ENCODE peak calls at places on chromosomes 1 and 21, in ten cellular contexts. P is lung, M is WTC11, J is right lobe of liver, H is heart left ventricle, L is neural crest cell, T is fibroblast of the aortic adventitia, S is stomach, F is cardiac muscle cell, V is prostate gland. U is an unnamed sample.

GRCh38 chr1:207910678-207911354 is at the start of gene CD34:
- DNase-seq in F (peak), L (peak), H (peak), S (no peak), T (peak), V (no peak), P (no peak), M (peak), J (no peak), U (no peak)

GRCh38 chr1:117346206-117346928 is 20.9 kb upstream of the MAN1A2 start:
- DNase-seq in M (no peak), V (no peak), L (no peak), J (no peak), H (no peak), P (no peak), S (no peak), F (peak), T (no peak), U (peak)

GRCh38 chr21:31343680-31344480 is at the start of gene TIAM1:
- DNase-seq in J (peak), V (peak), M (peak), P (peak), S (peak), F (peak), H (peak), L (peak), T (peak), U (peak)

GRCh38 chr1:87600848-87601247 is 272.2 kb downstream of the LMO4 start:
- DNase-seq in F (no peak), T (no peak), J (no peak), M (no peak), L (no peak), P (no peak), S (no peak), V (no peak), H (no peak), U (no peak)

GRCh38 chr1:10691740-10692125 is 104.7 kb downstream of the CASZ1 start:
- DNase-seq in L (no peak), T (no peak), H (no peak), S (no peak), P (no peak), F (no peak), J (no peak), M (no peak), V (no peak), U (peak)

GRCh38 chr1:38009088-38009840 is 3.3 kb upstream of the UTP11 start:
- DNase-seq in P (no peak), M (peak), S (no peak), H (no peak), L (no peak), T (peak), F (peak), V (no peak), J (no peak), U (peak)

GRCh38 chr1:111989531-111990025 is at the start of gene KCND3:
- DNase-seq in S (peak), H (peak), P (no peak), V (peak), F (peak), J (peak), L (peak), M (peak), T (no peak), U (peak)

GRCh38 chr1:157659576-157660247 is 40.9 kb downstream of the FCRL3 start:
- DNase-seq in S (no peak), J (no peak), M (no peak), T (no peak), P (no peak), V (no peak), L (no peak), F (no peak), H (no peak), U (no peak)

GRCh38 chr21:39822042-39822441 is 45.2 kb upstream of the PCP4 start:
- DNase-seq in M (no peak), V (no peak), L (no peak), F (no peak), J (no peak), P (no peak), H (no peak), S (no peak), T (no peak), U (no peak)

GRCh38 chr1:27568247-27569087 is 35.5 kb downstream of the AHDC1 start:
- DNase-seq in T (peak), L (peak), P (peak), J (peak), H (peak), S (peak), F (peak), M (peak), V (peak), U (peak)

GRCh38 chr1:3270403-3271245 is 183.8 kb upstream of the ARHGEF16 start:
- DNase-seq in M (no peak), L (no peak), P (no peak), F (no peak), H (no peak), J (no peak), S (no peak), V (no peak), T (no peak), U (no peak)

GRCh38 chr1:60132108-60132507 is 58.5 kb upstream of the C1orf87 start:
- DNase-seq in M (no peak), L (no peak), T (no peak), S (no peak), F (no peak), P (no peak), H (no peak), V (no peak), J (no peak), U (no peak)

GRCh38 chr21:41428311-41428710 is 2.3 kb downstream of the MX1 start:
- DNase-seq in S (no peak), J (no peak), F (no peak), M (no peak), T (no peak), V (no peak), H (no peak), P (no peak), L (no peak), U (no peak)

GRCh38 chr1:59220356-59220755 is 76.5 kb upstream of the FGGY start:
- DNase-seq in P (no peak), V (no peak), T (no peak), S (no peak), L (no peak), J (no peak), M (no peak), F (peak), H (no peak), U (no peak)

GRCh38 chr1:64516301-64516700 is 46.4 kb downstream of the CACHD1 start:
- DNase-seq in M (no peak), F (no peak), V (no peak), S (no peak), L (no peak), T (no peak), J (no peak), H (no peak), P (no peak), U (no peak)

GRCh38 chr21:42903817-42904216 is 10.7 kb downstream of the NDUFV3 start:
- DNase-seq in L (no peak), M (no peak), H (no peak), J (no peak), S (no peak), T (no peak), V (no peak), F (no peak), P (no peak), U (no peak)

GRCh38 chr1:200410566-200410878 is 686 bp upstream of the ZNF281 start:
- DNase-seq in H (no peak), L (no peak), J (no peak), T (no peak), F (no peak), P (no peak), M (no peak), V (no peak), S (no peak), U (no peak)

GRCh38 chr1:40799351-40799867 is 15.8 kb downstream of the KCNQ4 start:
- DNase-seq in V (no peak), S (peak), J (peak), P (no peak), F (peak), M (no peak), T (peak), H (no peak), L (no peak), U (peak)

GRCh38 chr1:43282220-43283195 is 2.9 kb downstream of the C1orf210 start:
- DNase-seq in F (no peak), J (no peak), V (no peak), L (no peak), S (no peak), T (no peak), M (no peak), H (no peak), P (no peak), U (no peak)

GRCh38 chr1:214493126-214493796 is 58.1 kb downstream of the PTPN14 start:
- DNase-seq in V (no peak), J (no peak), P (no peak), S (no peak), L (no peak), M (no peak), H (no peak), T (peak), F (no peak), U (peak)

GRCh38 chr1:43002766-43003165 is 44.1 kb upstream of the SLC2A1 start:
- DNase-seq in L (no peak), H (no peak), F (no peak), J (no peak), M (no peak), V (no peak), P (no peak), S (no peak), T (no peak), U (no peak)

DNA sequence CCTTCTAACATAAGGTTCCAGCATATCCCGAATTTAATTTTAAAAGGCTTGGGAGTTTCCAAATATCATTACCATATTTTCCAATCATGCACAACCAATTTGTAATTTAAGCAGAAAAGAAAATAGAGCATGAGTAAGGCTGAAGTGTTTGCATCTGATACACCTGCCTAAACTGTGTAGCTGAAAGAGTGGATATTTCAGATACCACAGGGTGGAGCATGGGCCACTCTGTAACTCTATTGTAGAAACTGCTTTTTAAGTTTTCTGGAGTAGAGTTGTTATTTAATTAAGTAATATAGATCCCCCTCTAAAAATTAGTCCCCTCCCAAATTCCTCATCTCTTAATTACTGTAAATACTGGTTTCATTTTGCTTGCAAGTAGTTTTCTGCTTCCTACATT is 199.8 kb downstream of the USP25 start:
- DNase-seq in H (no peak), F (no peak), L (no peak), J (no peak), M (no peak), V (no peak), T (no peak), S (no peak), P (no peak), U (no peak)
- TF ChIP-seq CTCF in H (no peak), F (no peak), L (no peak), J (no peak), M (no peak), V (no peak), T (no peak), S (no peak), P (no peak), U (no peak)

DNA sequence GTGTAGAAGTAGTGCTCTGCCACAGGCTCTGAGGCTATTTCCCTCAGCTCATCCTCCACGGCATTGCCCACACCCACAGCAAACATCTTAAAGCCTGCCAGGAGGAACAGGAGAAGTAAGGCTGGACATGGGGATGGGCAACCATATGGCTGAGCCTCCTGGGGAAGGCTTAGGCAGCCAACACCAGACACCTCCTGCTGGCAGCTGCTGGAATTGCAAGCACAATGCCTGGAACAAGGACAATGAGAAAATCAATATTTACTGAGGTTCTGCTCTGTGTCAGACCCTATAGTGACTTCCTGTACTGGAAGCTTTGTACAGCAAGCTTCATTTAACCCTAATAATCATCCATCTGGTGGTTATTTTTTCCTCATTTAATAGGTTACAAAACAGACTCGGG is 8.2 kb downstream of the MATN1 start:
- DNase-seq in L (peak), M (peak), F (no peak), H (no peak), S (no peak), P (no peak), T (no peak), J (no peak), V (no peak), U (no peak)
- TF ChIP-seq CTCF in L (peak), M (peak), F (peak), H (no peak), S (no peak), P (no peak), T (peak), J (no peak), V (no peak), U (peak)

DNA sequence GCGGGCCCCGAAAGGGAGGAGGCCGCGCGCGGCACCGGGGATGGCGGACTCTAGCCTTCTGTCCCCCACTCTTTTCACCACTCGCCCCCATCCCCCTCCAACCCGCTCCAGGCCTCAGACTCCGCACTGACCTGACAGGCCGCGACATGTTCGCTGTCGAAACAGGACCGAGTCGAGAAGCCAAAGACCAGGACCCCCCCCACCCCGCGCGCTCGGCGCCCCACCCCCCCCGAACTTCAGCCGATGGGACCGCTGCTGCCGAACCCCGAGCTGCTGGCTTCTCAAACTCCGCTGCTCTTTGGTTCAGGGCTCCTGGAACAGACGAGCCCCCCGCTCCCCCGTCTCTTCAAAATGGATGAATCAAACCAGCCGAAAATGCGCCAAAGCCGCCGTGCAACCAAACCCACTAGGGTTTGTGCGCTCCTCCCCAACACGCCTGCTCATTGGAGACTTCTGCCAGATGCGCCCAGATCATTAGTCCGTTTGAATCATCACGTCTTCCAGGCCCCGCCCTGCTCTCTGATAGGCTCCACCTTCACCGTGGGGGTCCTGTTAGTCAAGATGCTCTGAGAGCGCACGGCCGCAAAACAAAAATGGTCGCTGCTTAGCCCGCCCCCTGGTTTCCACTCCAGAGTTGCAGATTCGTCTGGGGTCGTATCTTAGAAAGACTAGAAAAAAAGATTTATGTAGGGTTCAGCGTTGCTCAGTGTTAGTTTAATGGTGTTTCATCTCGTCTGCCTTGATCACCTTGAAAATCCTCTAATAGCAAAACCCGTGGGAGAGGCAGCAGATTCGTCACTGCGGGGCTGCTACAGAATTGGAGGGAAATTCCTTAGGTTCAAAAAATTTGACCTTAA is at the start of gene NUCKS1:
- DNase-seq in V (peak), S (peak), J (peak), M (peak), L (peak), T (peak), H (peak), F (peak), P (peak), U (peak)
- TF ChIP-seq CTCF in V (peak), S (no peak), J (peak), M (no peak), L (no peak), T (peak), H (no peak), F (peak), P (no peak), U (peak)

GRCh38 chr1:227828773-227829172 is 13.3 kb downstream of the PRSS38 start:
- DNase-seq in V (no peak), F (no peak), T (no peak), M (no peak), J (no peak), H (no peak), P (no peak), S (no peak), L (no peak), U (no peak)
- TF ChIP-seq CTCF in V (no peak), F (no peak), T (no peak), M (no peak), J (no peak), H (no peak), P (no peak), S (no peak), L (no peak), U (no peak)